ENCODE peak calls at places on chromosome 13, in seven cellular contexts. T is body of pancreas, W is IMR-90, X is cardiac muscle cell, O is tibial artery, Z is heart right ventricle, M is H1. D is an unnamed sample.

GRCh38 chr13:75637101-75637774 is 1.1 kb downstream of the LMO7 start:
- DNase-seq in T (no peak), W (no peak), X (peak; percentile 21), O (no peak), Z (no peak), M (no peak), D (no peak)

GRCh38 chr13:114108141-114108761 is 24.2 kb downstream of the RASA3 start:
- DNase-seq in T (no peak), W (no peak), X (no peak), O (peak; percentile 15), Z (no peak), M (no peak), D (no peak)

GRCh38 chr13:51623473-51623872 is 39.2 kb downstream of the WDFY2 start:
- DNase-seq in T (no peak), W (no peak), X (no peak), O (no peak), Z (no peak), M (no peak), D (no peak)

GRCh38 chr13:80038371-80038770 is 302.6 kb downstream of the SPRY2 start:
- DNase-seq in T (no peak), W (no peak), X (no peak), O (no peak), Z (no peak), M (no peak), D (no peak)

GRCh38 chr13:98997738-98998641 is 20.1 kb upstream of the DOCK9 start:
- DNase-seq in T (no peak), W (no peak), X (no peak), O (no peak), Z (no peak), M (no peak), D (no peak)

GRCh38 chr13:51731759-51732158 is 72.2 kb downstream of the DHRS12 start:
- DNase-seq in T (no peak), W (peak; percentile 54), X (peak; percentile 82), O (no peak), Z (no peak), M (no peak), D (no peak)

GRCh38 chr13:77330009-77330471 is 3.1 kb upstream of the MYCBP2 start:
- DNase-seq in T (no peak), W (no peak), X (peak; percentile 15), O (no peak), Z (no peak), M (no peak), D (no peak)

GRCh38 chr13:79654520-79654919 is 173.6 kb downstream of the NDFIP2 start:
- DNase-seq in T (no peak), W (no peak), X (no peak), O (no peak), Z (no peak), M (no peak), D (no peak)

GRCh38 chr13:64397699-64398098 is 2832.4 kb downstream of the PCDH9 start:
- DNase-seq in T (no peak), W (peak; percentile 2), X (peak; percentile 2), O (no peak), Z (no peak), M (no peak), D (no peak)

GRCh38 chr13:51938454-51938853 is 72.8 kb downstream of the ATP7B start:
- DNase-seq in T (no peak), W (no peak), X (peak; percentile 4), O (no peak), Z (no peak), M (no peak), D (no peak)

GRCh38 chr13:40341086-40341471 is 325.4 kb downstream of the FOXO1 start:
- DNase-seq in T (no peak), W (no peak), X (peak; percentile 41), O (no peak), Z (no peak), M (no peak), D (no peak)

GRCh38 chr13:103805771-103806170 is 739.6 kb upstream of the SLC10A2 start:
- DNase-seq in T (no peak), W (no peak), X (no peak), O (no peak), Z (no peak), M (no peak), D (no peak)

GRCh38 chr13:77492982-77493381 is 42.5 kb upstream of the SCEL start:
- DNase-seq in T (peak; percentile 26), W (no peak), X (peak; percentile 42), O (no peak), Z (no peak), M (no peak), D (peak; percentile 8)

GRCh38 chr13:36369268-36370107 is 23.3 kb upstream of the SPART start:
- DNase-seq in T (no peak), W (peak; percentile 34), X (peak; percentile 78), O (no peak), Z (no peak), M (no peak), D (no peak)

GRCh38 chr13:101911752-101912151 is 459.3 kb downstream of the ITGBL1 start:
- DNase-seq in T (no peak), W (no peak), X (no peak), O (no peak), Z (no peak), M (no peak), D (no peak)

GRCh38 chr13:75153834-75154233 is 328.1 kb downstream of the TBC1D4 start:
- DNase-seq in T (no peak), W (no peak), X (peak; percentile 85), O (peak; percentile 22), Z (no peak), M (no peak), D (no peak)

GRCh38 chr13:28658539-28658795 is 463 bp upstream of the POMP start:
- DNase-seq in T (no peak), W (no peak), X (peak; percentile 24), O (no peak), Z (no peak), M (no peak), D (no peak)

GRCh38 chr13:98976338-98976737 is 1.5 kb downstream of the DOCK9 start:
- DNase-seq in T (no peak), W (peak; percentile 53), X (peak; percentile 59), O (no peak), Z (no peak), M (no peak), D (no peak)

GRCh38 chr13:51422484-51422883 is 30.4 kb downstream of the INTS6 start:
- DNase-seq in T (no peak), W (no peak), X (no peak), O (no peak), Z (no peak), M (no peak), D (no peak)

GRCh38 chr13:76703621-76704020 is 182.6 kb downstream of the KCTD12 start:
- DNase-seq in T (no peak), W (peak; percentile 38), X (no peak), O (no peak), Z (no peak), M (no peak), D (no peak)

GRCh38 chr13:85406269-85406975 is 392.8 kb downstream of the SLITRK6 start:
- DNase-seq in T (no peak), W (no peak), X (no peak), O (no peak), Z (no peak), M (no peak), D (no peak)

GRCh38 chr13:78576266-78576665 is 27.1 kb downstream of the POU4F1 start:
- DNase-seq in T (no peak), W (no peak), X (no peak), O (no peak), Z (no peak), M (no peak), D (no peak)

GRCh38 chr13:95494082-95494681 is 58.3 kb upstream of the CLDN10 start:
- DNase-seq in T (peak; percentile 55), W (peak; percentile 62), X (peak; percentile 83), O (no peak), Z (peak; percentile 16), M (no peak), D (no peak)

GRCh38 chr13:111314852-111315251 is 5.6 kb upstream of the TEX29 start:
- DNase-seq in T (no peak), W (peak; percentile 49), X (no peak), O (no peak), Z (no peak), M (no peak), D (no peak)

GRCh38 chr13:99123101-99124045 is 77.3 kb upstream of the UBAC2 start:
- DNase-seq in T (no peak), W (peak; percentile 19), X (peak; percentile 10), O (no peak), Z (no peak), M (no peak), D (no peak)

GRCh38 chr13:75978815-75979214 is 342.7 kb downstream of the LMO7 start:
- DNase-seq in T (no peak), W (no peak), X (no peak), O (no peak), Z (no peak), M (no peak), D (no peak)

GRCh38 chr13:48514776-48515175 is 18.1 kb downstream of the RCBTB2 start:
- DNase-seq in T (no peak), W (no peak), X (no peak), O (no peak), Z (no peak), M (no peak), D (no peak)

GRCh38 chr13:24921881-24922280 is 157.9 kb downstream of the RNF17 start:
- DNase-seq in T (no peak), W (no peak), X (no peak), O (no peak), Z (no peak), M (no peak), D (no peak)
- H3K27ac ChIP-seq in T (no peak overlapping the region), W (no peak overlapping the region), X (peak overlapping the region; percentile 90), O (no peak overlapping the region), Z (peak overlapping the region; percentile 98), M (no peak overlapping the region), D (no peak overlapping the region)

GRCh38 chr13:42525035-42525504 is 48.9 kb upstream of the TNFSF11 start:
- DNase-seq in T (peak; percentile 23), W (no peak), X (peak; percentile 77), O (no peak), Z (no peak), M (no peak), D (peak; percentile 46)
- H3K27ac ChIP-seq in T (peak overlapping the region; percentile 72), W (no peak overlapping the region), X (no peak overlapping the region), O (no peak overlapping the region), Z (no peak overlapping the region), M (no peak overlapping the region), D (peak overlapping the region; percentile 39)

GRCh38 chr13:59358014-59358413 is 805.7 kb downstream of the DIAPH3 start:
- DNase-seq in T (peak; percentile 52), W (no peak), X (no peak), O (no peak), Z (no peak), M (no peak), D (no peak)
- H3K27ac ChIP-seq in T (peak overlapping the region; percentile 71), W (no peak overlapping the region), X (no peak overlapping the region), O (no peak overlapping the region), Z (peak overlapping the region; percentile 79), M (no peak overlapping the region), D (no peak overlapping the region)

GRCh38 chr13:106471957-106472543 is 63.4 kb downstream of the EFNB2 start:
- DNase-seq in T (peak; percentile 21), W (peak; percentile 91), X (peak; percentile 84), O (peak; percentile 28), Z (peak; percentile 57), M (peak; percentile 70), D (peak; percentile 100)
- H3K27ac ChIP-seq in T (no peak overlapping the region), W (no peak overlapping the region), X (peak overlapping the region; percentile 77), O (no peak overlapping the region), Z (no peak overlapping the region), M (no peak overlapping the region), D (peak overlapping the region; percentile 96)

DNA sequence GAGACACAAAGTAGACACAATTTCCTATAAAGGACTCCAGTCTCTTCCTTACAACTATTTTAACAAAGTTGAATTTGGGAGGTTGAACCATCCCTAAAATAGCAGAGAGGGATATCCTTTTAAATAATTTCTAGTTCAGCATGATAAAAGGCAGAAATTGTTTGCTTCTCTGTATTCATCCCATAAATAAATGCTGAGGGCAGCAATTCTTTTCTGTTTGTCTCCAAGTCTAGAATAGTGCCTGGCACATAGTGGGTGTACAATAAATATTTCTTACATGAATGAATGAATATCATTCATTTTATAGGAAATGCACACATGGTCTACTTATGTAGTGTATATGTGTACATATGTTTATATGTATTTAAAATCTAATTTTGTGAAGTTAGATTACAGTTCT is 12.3 kb downstream of the COL4A1 start:
- DNase-seq in T (no peak), W (no peak), X (no peak), O (no peak), Z (no peak), M (no peak), D (no peak)
- H3K27ac ChIP-seq in T (no peak overlapping the region), W (no peak overlapping the region), X (no peak overlapping the region), O (peak overlapping the region; percentile 53), Z (no peak overlapping the region), M (no peak overlapping the region), D (no peak overlapping the region)

D was measured in epithelial cell of prostate.